ENCODE peak calls at places on chromosomes 3 and 15, in nine cellular contexts. U is GM23248, W is Kasumi-1, G is iPS DF 6.9, R is NCI-H2081, T is NCI-H2029, N is ACHN, S is NCI-H1092, K is NCI-H1417. P is an unnamed sample.

GRCh38 chr3:67976683-67977082 is 322.3 kb upstream of the SUCLG2 start:
- DNase-seq in N (no peak), G (no peak), R (no peak), W (no peak), T (no peak), K (no peak), U (no peak), S (no peak), P (no peak)

GRCh38 chr3:85838921-85839320 is 880.1 kb downstream of the CADM2 start:
- DNase-seq in W (no peak), R (peak), G (no peak), K (peak), U (no peak), N (no peak), S (peak), T (peak), P (no peak)

GRCh38 chr3:137222736-137223135 is 265.0 kb downstream of the IL20RB start:
- DNase-seq in R (no peak), G (no peak), W (no peak), N (no peak), S (no peak), T (no peak), K (no peak), U (no peak), P (no peak)

GRCh38 chr3:111069974-111070751 is 1.5 kb upstream of the NECTIN3 start:
- DNase-seq in U (peak), S (no peak), K (peak), R (no peak), T (no peak), W (no peak), N (no peak), G (no peak), P (no peak)

GRCh38 chr3:23479026-23479425 is 275.9 kb downstream of the UBE2E2 start:
- DNase-seq in T (no peak), N (no peak), K (no peak), S (no peak), W (no peak), R (no peak), G (no peak), U (peak), P (no peak)

GRCh38 chr3:175108613-175109151 is 249.5 kb downstream of the NAALADL2 start:
- DNase-seq in W (no peak), G (no peak), R (no peak), U (no peak), S (no peak), T (no peak), K (no peak), N (no peak), P (no peak)

GRCh38 chr3:134357261-134357913 is 16.9 kb downstream of the AMOTL2 start:
- DNase-seq in G (no peak), N (no peak), R (no peak), K (no peak), T (no peak), U (peak), W (no peak), S (no peak), P (no peak)

GRCh38 chr3:108091498-108092259 is 848 bp upstream of the CD47 start:
- DNase-seq in R (no peak), N (no peak), S (no peak), U (no peak), G (no peak), K (no peak), W (no peak), T (no peak), P (peak)

GRCh38 chr3:189710620-189711388 is 79.6 kb downstream of the TP63 start:
- DNase-seq in R (no peak), N (peak), G (no peak), W (no peak), U (peak), T (no peak), S (no peak), K (no peak), P (no peak)

GRCh38 chr3:111621535-111621934 is 26.4 kb upstream of the ZBED2 start:
- DNase-seq in G (peak), U (no peak), N (peak), R (no peak), W (no peak), K (peak), S (no peak), T (no peak), P (no peak)

GRCh38 chr3:159775372-159775961 is 213.2 kb upstream of the IL12A start:
- DNase-seq in U (peak), W (no peak), R (peak), G (no peak), K (peak), S (peak), N (no peak), T (peak), P (no peak)

GRCh38 chr3:129530331-129530761 is 1.9 kb downstream of the RHO start:
- DNase-seq in T (no peak), R (no peak), N (no peak), G (no peak), K (no peak), W (no peak), U (peak), S (no peak), P (no peak)

GRCh38 chr3:126415661-126416591 is 21.2 kb downstream of the CFAP100 start:
- DNase-seq in S (no peak), G (no peak), U (no peak), K (no peak), W (no peak), T (no peak), N (no peak), R (no peak), P (no peak)

GRCh38 chr3:57805674-57806073 is 49.6 kb downstream of the SLMAP start:
- DNase-seq in K (no peak), S (no peak), G (no peak), R (no peak), U (peak), W (peak), N (peak), T (no peak), P (no peak)

GRCh38 chr3:73546961-73547360 is 77.8 kb downstream of the PDZRN3 start:
- DNase-seq in K (no peak), T (no peak), W (no peak), U (peak), R (no peak), N (no peak), G (no peak), S (no peak), P (no peak)

GRCh38 chr3:120160050-120160449 is 65.8 kb upstream of the GSK3B start:
- DNase-seq in G (no peak), T (peak), N (peak), R (no peak), K (no peak), U (peak), W (no peak), S (no peak), P (no peak)

GRCh38 chr15:38377547-38378161 is 76.3 kb upstream of the FAM98B start:
- DNase-seq in K (no peak), G (no peak), S (no peak), N (no peak), U (no peak), T (no peak), W (no peak), R (no peak), P (no peak)

GRCh38 chr3:195455789-195456188 is 13.0 kb upstream of the ACAP2 start:
- DNase-seq in U (no peak), W (no peak), T (no peak), R (no peak), N (no peak), K (no peak), G (no peak), S (no peak), P (no peak)

GRCh38 chr3:190605385-190605784 is 91.5 kb downstream of the IL1RAP start:
- DNase-seq in R (no peak), U (no peak), K (no peak), N (no peak), T (no peak), S (no peak), W (no peak), G (no peak), P (no peak)

GRCh38 chr3:40843851-40844548 is 319.2 kb downstream of the ZNF621 start:
- DNase-seq in N (no peak), W (no peak), G (no peak), R (no peak), K (peak), S (no peak), T (no peak), U (no peak), P (no peak)

GRCh38 chr3:197242784-197243432 is 55.5 kb downstream of the DLG1 start:
- DNase-seq in W (no peak), R (no peak), S (no peak), K (peak), T (no peak), N (no peak), U (no peak), G (no peak), P (no peak)

GRCh38 chr15:63943829-63944680 is 102.2 kb downstream of the DAPK2 start:
- DNase-seq in U (no peak), G (no peak), S (no peak), R (no peak), W (no peak), N (no peak), T (no peak), K (no peak), P (no peak)

GRCh38 chr3:186540444-186541226 is 3.5 kb downstream of the CRYGS start:
- DNase-seq in N (peak), K (peak), W (peak), T (peak), G (peak), U (peak), R (peak), S (peak), P (peak)

GRCh38 chr15:44536298-44536961 is 517 bp upstream of the EIF3J start:
- DNase-seq in T (peak), N (peak), R (peak), S (peak), U (peak), G (peak), W (no peak), K (peak), P (no peak)

GRCh38 chr15:33234019-33234418 is 39.5 kb upstream of the FMN1 start:
- DNase-seq in U (peak), S (peak), W (peak), K (peak), R (peak), N (peak), G (no peak), T (no peak), P (no peak)

GRCh38 chr3:61378321-61378720 is 127.1 kb upstream of the FHIT start:
- DNase-seq in T (no peak), W (no peak), G (no peak), K (no peak), R (no peak), N (no peak), U (no peak), S (no peak), P (no peak)

GRCh38 chr3:183799471-183799870 is 25.9 kb downstream of the MAP6D1 start:
- DNase-seq in U (no peak), K (no peak), S (no peak), R (no peak), G (no peak), N (no peak), T (no peak), W (no peak), P (no peak)

GRCh38 chr3:42476225-42477160 is 25.9 kb upstream of the VIPR1 start:
- DNase-seq in U (peak), S (no peak), K (peak), T (peak), G (no peak), W (no peak), R (peak), N (no peak), P (no peak)

GRCh38 chr3:166785851-166786250 is 594.2 kb downstream of the ZBBX start:
- DNase-seq in G (no peak), W (no peak), N (no peak), T (no peak), K (no peak), R (no peak), U (no peak), S (no peak), P (no peak)

GRCh38 chr3:64765951-64766350 is 78.2 kb upstream of the ADAMTS9 start:
- DNase-seq in S (no peak), R (no peak), G (no peak), U (no peak), N (no peak), T (no peak), K (no peak), W (no peak), P (no peak)

GRCh38 chr3:54079729-54080128 is 42.6 kb upstream of the CACNA2D3 start:
- DNase-seq in T (no peak), K (no peak), N (no peak), R (no peak), U (no peak), G (peak), W (no peak), S (no peak), P (no peak)

GRCh38 chr15:63833246-63833696 is 477 bp downstream of the HERC1 start:
- DNase-seq in K (peak), T (no peak), U (peak), N (peak), R (no peak), S (peak), W (no peak), G (no peak), P (peak)

GRCh38 chr15:78209646-78210348 is 24.6 kb downstream of the ACSBG1 start:
- DNase-seq in S (no peak), T (peak), R (no peak), G (no peak), N (no peak), W (no peak), U (no peak), K (peak), P (no peak)

GRCh38 chr15:85955501-85956391 is 123.9 kb upstream of the AGBL1 start:
- DNase-seq in R (no peak), U (no peak), S (no peak), G (no peak), K (no peak), N (no peak), T (no peak), W (no peak), P (no peak)

P was measured in effector CD4-positive, alpha-beta T cell.